ENCODE peak calls at places on chromosomes 2 and 18, in four cellular contexts. C, Z, V and S are unnamed samples.

GRCh38 chr2:217065695-217066405 is 206.0 kb upstream of the TNP1 start:
- DNase-seq in V (no peak), Z (peak; percentile 53), C (no peak), S (no peak)

GRCh38 chr2:229920011-229920781 is 1.6 kb downstream of the TRIP12 start:
- DNase-seq in Z (no peak), C (no peak), V (no peak), S (no peak)

GRCh38 chr2:225137971-225138370 is 95.7 kb upstream of the DOCK10 start:
- DNase-seq in V (no peak), Z (no peak), C (no peak), S (no peak)

GRCh38 chr2:29293830-29294438 is 178.7 kb downstream of the CLIP4 start:
- DNase-seq in Z (peak; percentile 64), C (no peak), V (no peak), S (no peak)

GRCh38 chr18:57915848-57916596 is 112.9 kb upstream of the ATP8B1 start:
- DNase-seq in V (peak; percentile 68), C (no peak), Z (no peak), S (no peak)

GRCh38 chr2:38079111-38080052 is 3.4 kb upstream of the CYP1B1 start:
- DNase-seq in C (no peak), Z (no peak), V (no peak), S (no peak)

GRCh38 chr2:119808516-119809147 is 48.9 kb downstream of the PTPN4 start:
- DNase-seq in Z (peak; percentile 18), V (no peak), C (no peak), S (no peak)

GRCh38 chr18:64444819-64445218 is 295.9 kb upstream of the LINC00305 start:
- DNase-seq in Z (no peak), C (no peak), V (no peak), S (no peak)

GRCh38 chr2:23859234-23859633 is 67.7 kb downstream of the ATAD2B start:
- DNase-seq in C (no peak), V (no peak), Z (no peak), S (no peak)

GRCh38 chr18:79217979-79218604 is 148.9 kb downstream of the ATP9B start:
- DNase-seq in Z (no peak), V (peak; percentile 68), C (peak; percentile 40), S (no peak)

GRCh38 chr2:233300401-233300800 is 7.2 kb upstream of the SAG start:
- DNase-seq in Z (no peak), V (no peak), C (no peak), S (no peak)

GRCh38 chr2:1741851-1742250 is 2.5 kb downstream of the PXDN start:
- DNase-seq in C (no peak), Z (no peak), V (no peak), S (no peak)

GRCh38 chr2:67471681-67472080 is 74.5 kb downstream of the ETAA1 start:
- DNase-seq in C (no peak), Z (no peak), V (no peak), S (no peak)

GRCh38 chr2:74985983-74986382 is 27.5 kb downstream of the POLE4 start:
- DNase-seq in V (no peak), Z (no peak), C (no peak), S (no peak)

DNA sequence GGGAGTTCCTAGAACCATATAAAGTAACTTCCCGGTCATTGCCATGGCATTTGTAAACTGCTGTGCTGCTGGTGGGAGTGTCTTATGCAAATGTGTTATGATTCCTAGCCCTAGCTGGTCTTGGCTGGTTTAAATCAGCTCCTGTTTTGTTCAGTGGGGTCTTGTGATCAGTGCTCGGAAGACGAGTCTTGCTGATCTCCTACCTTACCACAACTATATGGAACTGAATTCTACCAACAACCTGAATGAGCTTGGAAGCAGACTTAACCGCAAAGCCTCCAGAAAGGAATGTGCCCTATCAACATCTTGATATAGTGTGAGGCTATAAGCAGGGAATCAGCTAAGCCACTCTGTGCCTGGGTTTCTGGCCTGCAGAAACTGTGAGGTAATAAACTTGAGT is 33.5 kb downstream of the POLE4 start:
- DNase-seq in C (no peak), Z (peak; percentile 10), V (no peak), S (no peak)
- H3K27ac ChIP-seq in C (no peak overlapping the region), Z (no peak overlapping the region), V (no peak overlapping the region), S (no peak overlapping the region)

GRCh38 chr2:135163306-135163705 is 111.2 kb downstream of the RAB3GAP1 start:
- DNase-seq in V (no peak), C (no peak), Z (no peak), S (no peak)

GRCh38 chr2:135157856-135158255 is 105.8 kb downstream of the RAB3GAP1 start:
- DNase-seq in Z (no peak), V (no peak), C (no peak), S (no peak)

GRCh38 chr2:135154962-135155361 is 102.9 kb downstream of the RAB3GAP1 start:
- DNase-seq in Z (no peak), V (no peak), C (no peak), S (no peak)

GRCh38 chr2:135162377-135162776 is 110.3 kb downstream of the RAB3GAP1 start:
- DNase-seq in V (no peak), Z (no peak), C (no peak), S (no peak)

GRCh38 chr2:135159191-135159590 is 107.1 kb downstream of the RAB3GAP1 start:
- DNase-seq in V (no peak), Z (no peak), C (no peak), S (no peak)
- H3K27ac ChIP-seq in V (no peak overlapping the region), Z (no peak overlapping the region), C (no peak overlapping the region), S (no peak overlapping the region)

DNA sequence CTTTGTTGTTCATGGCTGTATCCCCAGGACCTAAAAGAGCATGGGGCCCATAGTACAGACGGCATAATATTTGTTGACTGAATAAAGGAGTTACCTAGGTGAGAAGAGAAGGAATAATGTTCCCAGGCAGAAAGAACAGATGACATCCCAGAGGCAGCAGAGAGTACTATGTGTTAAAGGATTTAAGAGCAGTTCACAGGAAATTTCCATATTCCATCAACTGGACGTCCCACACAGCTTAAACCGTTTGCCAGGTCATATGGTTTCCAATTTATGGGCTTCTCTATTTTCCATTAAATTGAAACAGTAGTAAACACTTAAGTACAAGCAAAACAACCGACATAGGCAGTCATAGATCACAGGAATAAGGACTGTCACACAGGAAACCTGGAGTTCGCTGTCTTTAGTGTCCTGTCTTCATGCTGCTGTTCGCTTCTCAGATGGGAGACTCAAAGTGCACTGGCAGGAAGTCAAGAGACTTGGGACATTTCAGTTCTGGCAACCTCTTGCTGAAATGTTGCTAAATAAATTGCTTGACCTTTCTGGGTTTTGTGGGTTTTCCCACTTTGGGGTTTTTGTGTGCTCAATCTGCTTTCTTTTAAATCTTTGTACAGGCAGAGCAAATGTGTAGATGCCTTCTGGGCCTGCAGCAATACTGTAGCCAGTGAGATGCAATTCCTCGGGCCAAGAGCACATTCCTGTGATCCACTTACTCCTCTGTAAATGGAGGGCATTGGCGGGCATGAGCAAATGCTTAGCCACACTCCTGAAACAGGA is 5.8 kb upstream of the PIEZO2 start:
- DNase-seq in C (no peak), Z (no peak), V (no peak), S (no peak)
- H3K27ac ChIP-seq in C (no peak overlapping the region), Z (no peak overlapping the region), V (no peak overlapping the region), S (no peak overlapping the region)

DNA sequence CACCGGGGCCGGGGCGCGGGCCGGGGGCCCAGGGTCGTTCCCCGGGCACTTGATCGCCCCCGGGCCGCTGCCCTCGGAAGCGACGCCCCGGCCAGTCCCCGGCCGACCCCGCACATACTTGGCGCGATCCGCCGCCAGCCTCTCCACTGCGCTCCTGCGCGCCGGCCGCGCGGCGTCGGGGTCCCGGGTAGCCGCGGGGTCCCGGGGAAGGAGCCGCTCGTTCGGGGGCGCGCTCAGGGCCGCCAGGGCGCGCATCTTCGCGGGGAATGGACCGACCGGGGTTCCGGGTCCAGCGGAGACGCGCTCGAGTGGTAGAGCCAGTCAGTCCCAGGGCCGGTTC is 204 bp downstream of the FAM110C start:
- DNase-seq in C (no peak), Z (no peak), V (no peak), S (no peak)
- H3K27ac ChIP-seq in C (no peak overlapping the region), Z (peak overlapping the region; percentile 96), V (no peak overlapping the region), S (peak overlapping the region; percentile 96)

GRCh38 chr2:214128040-214128439 is 282.8 kb upstream of the VWC2L start:
- DNase-seq in Z (no peak), V (no peak), C (no peak), S (no peak)

GRCh38 chr2:214130115-214130514 is 280.7 kb upstream of the VWC2L start:
- DNase-seq in V (no peak), Z (no peak), C (no peak), S (no peak)

GRCh38 chr2:214127178-214127970 is 283.5 kb upstream of the VWC2L start:
- DNase-seq in C (peak; percentile 46), V (no peak), Z (peak; percentile 69), S (no peak)

GRCh38 chr2:214126135-214126534 is 284.7 kb upstream of the VWC2L start:
- DNase-seq in V (no peak), C (no peak), Z (peak; percentile 24), S (no peak)
- H3K27ac ChIP-seq in V (no peak overlapping the region), C (no peak overlapping the region), Z (no peak overlapping the region), S (no peak overlapping the region)

GRCh38 chr2:68692511-68692910 is 42.1 kb upstream of the ARHGAP25 start:
- DNase-seq in V (no peak), Z (no peak), C (no peak), S (no peak)
- H3K27ac ChIP-seq in V (no peak overlapping the region), Z (no peak overlapping the region), C (no peak overlapping the region), S (no peak overlapping the region)

GRCh38 chr2:219430633-219431615 is 3.7 kb upstream of the SPEG start:
- DNase-seq in V (no peak), Z (peak; percentile 40), C (peak; percentile 80), S (no peak)
- H3K27ac ChIP-seq in V (no peak overlapping the region), Z (no peak overlapping the region), C (peak overlapping the region; percentile 99), S (peak overlapping the region; percentile 71)

DNA sequence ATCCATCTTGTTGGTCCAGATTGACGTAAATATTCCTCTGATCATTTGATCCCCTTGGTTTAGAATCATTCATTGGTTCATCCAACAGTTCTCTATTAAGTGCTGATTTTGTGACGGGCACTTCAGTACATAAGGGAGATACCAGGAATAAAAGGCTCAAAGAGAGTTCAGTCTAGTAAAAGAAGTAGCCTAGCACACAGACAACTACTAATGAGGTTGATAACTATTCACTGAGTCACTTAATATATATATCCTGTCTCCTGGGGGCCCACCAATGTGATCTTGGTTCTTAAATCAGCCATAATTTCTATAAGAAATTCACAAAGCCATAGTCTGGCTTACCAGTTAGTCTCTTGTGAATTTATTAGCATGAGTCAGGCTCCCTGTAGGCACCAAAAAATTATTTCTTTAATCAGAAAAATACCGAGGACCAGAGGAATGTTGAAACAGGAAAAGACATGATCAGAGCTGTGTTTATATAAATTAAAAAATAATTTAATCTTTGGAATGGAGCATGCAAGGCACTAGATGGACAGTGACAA is 10.4 kb downstream of the KCNE4 start:
- DNase-seq in V (no peak), C (no peak), Z (no peak), S (no peak)
- H3K27ac ChIP-seq in V (no peak overlapping the region), C (no peak overlapping the region), Z (no peak overlapping the region), S (no peak overlapping the region)

GRCh38 chr2:68871159-68871764 is at the start of gene BMP10:
- DNase-seq in V (no peak), Z (no peak), C (no peak), S (no peak)
- H3K27ac ChIP-seq in V (no peak within 1 kb of the TSS), Z (no peak within 1 kb of the TSS), C (no peak within 1 kb of the TSS), S (no peak within 1 kb of the TSS)

GRCh38 chr2:238939521-238940403 is 91.9 kb downstream of the TWIST2 start:
- DNase-seq in Z (no peak), C (no peak), V (no peak), S (no peak)
- H3K27ac ChIP-seq in Z (peak overlapping the region; percentile 93), C (no peak overlapping the region), V (no peak overlapping the region), S (no peak overlapping the region)